ENCODE peak calls at places on chromosomes 5 and 9, in nine cellular contexts. L, P, O, J, A, M, U, Y and T are unnamed samples.

GRCh38 chr9:72622186-72622585 is 100.8 kb downstream of the TMC1 start:
- DNase-seq in U (no peak), A (no peak), Y (no peak), P (no peak), M (no peak), L (no peak), J (no peak), O (no peak), T (no peak)

GRCh38 chr9:127540664-127541041 is 71.4 kb upstream of the STXBP1 start:
- DNase-seq in A (no peak), Y (peak; percentile 76), M (no peak), U (no peak), P (no peak), J (no peak), O (no peak), L (no peak), T (no peak)

GRCh38 chr5:79200573-79201183 is 35.3 kb upstream of the JMY start:
- DNase-seq in M (no peak), U (peak; percentile 36), J (peak; percentile 45), A (peak; percentile 19), Y (no peak), L (no peak), O (peak; percentile 18), P (no peak), T (peak; percentile 77)

GRCh38 chr9:114015607-114016006 is 62.5 kb downstream of the AMBP start:
- DNase-seq in M (no peak), J (no peak), O (no peak), A (no peak), Y (no peak), L (no peak), P (no peak), U (no peak), T (no peak)

GRCh38 chr9:93096131-93096802 is at the start of gene CARD19:
- DNase-seq in Y (peak; percentile 88), U (peak; percentile 24), P (no peak), J (peak; percentile 40), L (peak; percentile 43), A (peak; percentile 35), M (peak; percentile 31), O (peak; percentile 12), T (peak; percentile 57)

GRCh38 chr5:78727786-78728761 is 79.5 kb upstream of the LHFPL2 start:
- DNase-seq in Y (no peak), O (no peak), A (no peak), J (no peak), P (no peak), M (no peak), L (no peak), U (no peak), T (no peak)

GRCh38 chr5:39217365-39218281 is 1.7 kb downstream of the FYB1 start:
- DNase-seq in Y (peak; percentile 79), J (peak; percentile 91), O (peak; percentile 80), U (peak; percentile 91), A (peak; percentile 85), M (peak; percentile 65), L (peak; percentile 64), P (no peak), T (peak; percentile 72)

GRCh38 chr9:7782390-7783120 is 17.0 kb downstream of the DMAC1 start:
- DNase-seq in A (no peak), U (no peak), J (no peak), M (no peak), L (no peak), Y (no peak), P (no peak), O (no peak), T (no peak)

GRCh38 chr5:107272954-107273353 is 397.8 kb downstream of the EFNA5 start:
- DNase-seq in P (no peak), U (no peak), A (no peak), O (no peak), L (no peak), J (no peak), M (no peak), Y (no peak), T (no peak)

GRCh38 chr5:115194671-115195070 is 25.0 kb upstream of the TRIM36 start:
- DNase-seq in Y (no peak), A (no peak), U (no peak), M (no peak), J (no peak), P (no peak), O (no peak), L (no peak), T (no peak)

GRCh38 chr9:29214162-29214520 is 1640.9 kb upstream of the C9orf72 start:
- DNase-seq in U (no peak), Y (peak; percentile 59), J (peak; percentile 28), O (no peak), M (no peak), A (no peak), P (no peak), L (no peak), T (peak; percentile 12)

GRCh38 chr9:96453625-96454024 is 3.7 kb downstream of the HABP4 start:
- DNase-seq in P (no peak), M (no peak), J (peak; percentile 77), O (peak; percentile 47), A (peak; percentile 64), U (peak; percentile 56), L (no peak), Y (no peak), T (peak; percentile 19)

GRCh38 chr9:7965091-7965490 is 165.5 kb upstream of the DMAC1 start:
- DNase-seq in L (no peak), P (no peak), O (no peak), Y (no peak), A (no peak), J (no peak), M (no peak), U (no peak), T (no peak)

GRCh38 chr5:175652741-175653663 is 4.9 kb upstream of the HRH2 start:
- DNase-seq in Y (no peak), J (peak; percentile 5), M (no peak), L (no peak), O (no peak), U (no peak), P (no peak), A (no peak), T (no peak)

GRCh38 chr5:125717209-125717608 is 706.0 kb upstream of the GRAMD2B start:
- DNase-seq in U (peak; percentile 40), J (peak; percentile 72), O (peak; percentile 96), A (peak; percentile 87), M (peak; percentile 18), P (no peak), L (no peak), Y (no peak), T (no peak)

GRCh38 chr5:136559651-136560050 is 194.3 kb upstream of the TRPC7 start:
- DNase-seq in P (no peak), M (no peak), A (no peak), Y (no peak), J (no peak), O (no peak), L (no peak), U (no peak), T (no peak)

GRCh38 chr5:110751902-110752762 is 13.3 kb downstream of the SLC25A46 start:
- DNase-seq in U (peak; percentile 9), L (no peak), Y (no peak), A (peak; percentile 49), J (peak; percentile 57), O (peak; percentile 88), M (no peak), P (no peak), T (no peak)

GRCh38 chr9:101999441-101999840 is 261.0 kb upstream of the GRIN3A start:
- DNase-seq in J (no peak), M (no peak), Y (no peak), A (no peak), P (no peak), L (no peak), U (no peak), O (no peak), T (no peak)

GRCh38 chr9:20726144-20726543 is 42.1 kb downstream of the FOCAD start:
- DNase-seq in J (no peak), L (no peak), P (no peak), U (no peak), O (no peak), A (no peak), Y (no peak), M (no peak), T (no peak)
- H3K4me3 ChIP-seq in J (no peak overlapping the region), L (no peak overlapping the region), P (no peak overlapping the region), U (no peak overlapping the region), O (no peak overlapping the region), A (no peak overlapping the region), Y (no peak overlapping the region), M (no peak overlapping the region), T (no peak overlapping the region)

GRCh38 chr9:12684923-12685468 is 8.2 kb upstream of the TYRP1 start:
- DNase-seq in J (peak; percentile 68), O (peak; percentile 29), Y (no peak), L (no peak), U (peak; percentile 14), M (no peak), P (no peak), A (no peak), T (no peak)
- H3K4me3 ChIP-seq in J (no peak overlapping the region), O (no peak overlapping the region), Y (no peak overlapping the region), L (no peak overlapping the region), U (no peak overlapping the region), M (no peak overlapping the region), P (no peak overlapping the region), A (no peak overlapping the region), T (no peak overlapping the region)

GRCh38 chr5:143054480-143054941 is 284.3 kb downstream of the ARHGAP26 start:
- DNase-seq in U (peak; percentile 54), O (peak; percentile 60), L (no peak), M (no peak), Y (no peak), A (no peak), P (no peak), J (peak; percentile 77), T (no peak)
- H3K4me3 ChIP-seq in U (no peak overlapping the region), O (no peak overlapping the region), L (no peak overlapping the region), M (no peak overlapping the region), Y (no peak overlapping the region), A (no peak overlapping the region), P (no peak overlapping the region), J (no peak overlapping the region), T (no peak overlapping the region)

DNA sequence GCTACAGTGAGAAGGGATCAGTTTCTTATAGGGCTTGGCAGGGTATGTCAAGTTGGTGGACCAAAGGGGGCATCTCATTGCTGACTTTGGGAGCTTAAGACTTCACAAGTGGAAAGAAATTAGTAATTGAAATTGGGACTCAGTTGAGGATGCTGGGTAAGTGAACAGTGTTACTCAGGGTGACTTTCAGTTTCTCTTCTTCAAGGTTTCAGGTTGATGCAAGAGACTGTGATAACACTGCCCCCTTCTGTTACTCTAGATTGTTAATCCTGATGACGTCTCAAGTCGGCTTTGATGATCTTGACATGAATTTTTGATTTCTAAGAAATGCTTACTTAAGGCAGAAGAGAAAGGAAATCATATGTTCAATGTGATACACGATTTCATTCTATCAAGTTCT is 21.3 kb downstream of the KCTD16 start:
- DNase-seq in A (peak; percentile 82), U (peak; percentile 91), L (no peak), Y (no peak), M (no peak), J (peak; percentile 93), P (no peak), O (peak; percentile 87), T (no peak)
- H3K4me3 ChIP-seq in A (no peak overlapping the region), U (peak overlapping the region; percentile 19), L (no peak overlapping the region), Y (no peak overlapping the region), M (no peak overlapping the region), J (peak overlapping the region; percentile 40), P (no peak overlapping the region), O (peak overlapping the region; percentile 41), T (no peak overlapping the region)